ENCODE peak calls at places on chromosomes 13 and 19, in ten cellular contexts. H is esophagus squamous epithelium, J is GM23338, L is heart right ventricle, G is SJCRH30, B is body of pancreas, E is psoas muscle, D is thoracic aorta, Q is HepG2, X is aorta. O is an unnamed sample.
A peak's percentile ranks its signal among the peaks of the same experiment; 100 is the strongest.

GRCh38 chr13:112885782-112886268 is 83.2 kb upstream of the MCF2L start:
- DNase-seq in X (peak; percentile 91), G (peak; percentile 93), L (peak; percentile 75), B (peak; percentile 96), D (no peak), Q (peak; percentile 71), J (peak; percentile 87), E (peak; percentile 82), H (no peak), O (no peak)

GRCh38 chr19:1238373-1239303 is 833 bp upstream of the CBARP start:
- DNase-seq in E (no peak), X (no peak), Q (no peak), L (no peak), G (no peak), D (no peak), H (no peak), J (no peak), B (no peak), O (no peak)

GRCh38 chr13:20588529-20589110 is 21.7 kb downstream of the IFT88 start:
- DNase-seq in Q (no peak), J (no peak), H (no peak), L (no peak), E (no peak), B (no peak), D (no peak), X (no peak), G (no peak), O (no peak)

GRCh38 chr19:39126312-39126561 is 651 bp downstream of the PAK4 start:
- DNase-seq in Q (no peak), L (no peak), B (no peak), E (no peak), X (no peak), J (no peak), G (no peak), H (no peak), D (no peak), O (no peak)

GRCh38 chr19:5947435-5947834 is 30.5 kb downstream of the RANBP3 start:
- DNase-seq in E (peak; percentile 79), H (no peak), G (no peak), B (peak; percentile 53), X (no peak), L (peak; percentile 46), D (no peak), J (no peak), Q (no peak), O (peak; percentile 93)

GRCh38 chr19:3586124-3586626 is 897 bp downstream of the GIPC3 start:
- DNase-seq in X (no peak), H (no peak), B (no peak), G (peak; percentile 38), L (no peak), Q (no peak), E (no peak), J (peak; percentile 87), D (no peak), O (no peak)

GRCh38 chr13:51444922-51445321 is 7.9 kb downstream of the INTS6 start:
- DNase-seq in D (no peak), H (no peak), L (no peak), E (no peak), G (peak; percentile 20), B (no peak), X (no peak), J (peak; percentile 52), Q (no peak), O (no peak)

GRCh38 chr19:41339936-41340335 is 13.8 kb downstream of the TGFB1 start:
- DNase-seq in B (no peak), X (no peak), E (no peak), L (no peak), J (peak; percentile 36), G (no peak), H (no peak), Q (no peak), D (no peak), O (no peak)

GRCh38 chr19:49403404-49404187 is 15.5 kb downstream of the KASH5 start:
- DNase-seq in D (no peak), Q (no peak), H (no peak), J (peak; percentile 96), G (peak; percentile 83), L (no peak), E (no peak), X (no peak), B (no peak), O (no peak)
- H3K27ac ChIP-seq in D (no peak overlapping the region), Q (no peak overlapping the region), H (no peak overlapping the region), J (peak overlapping the region; percentile 89), G (no peak overlapping the region), L (no peak overlapping the region), E (no peak overlapping the region), X (no peak overlapping the region), B (no peak overlapping the region), O (no peak overlapping the region)

GRCh38 chr19:46990998-46991676 is 28.5 kb upstream of the NPAS1 start:
- DNase-seq in X (peak; percentile 93), B (peak; percentile 86), D (no peak), Q (peak; percentile 64), J (peak; percentile 97), E (peak; percentile 89), G (peak; percentile 89), H (no peak), L (peak; percentile 91), O (no peak)

GRCh38 chr19:46993622-46994021 is 26.0 kb upstream of the NPAS1 start:
- DNase-seq in E (no peak), X (no peak), G (no peak), B (no peak), Q (no peak), D (no peak), L (no peak), J (no peak), H (no peak), O (no peak)

GRCh38 chr19:46995492-46995891 is 24.1 kb upstream of the NPAS1 start:
- DNase-seq in X (no peak), B (no peak), L (no peak), J (no peak), D (no peak), H (no peak), Q (no peak), G (no peak), E (no peak), O (no peak)

GRCh38 chr19:46994141-46994686 is 25.4 kb upstream of the NPAS1 start:
- DNase-seq in Q (no peak), D (no peak), J (no peak), L (no peak), E (no peak), B (no peak), X (no peak), G (no peak), H (no peak), O (no peak)

DNA sequence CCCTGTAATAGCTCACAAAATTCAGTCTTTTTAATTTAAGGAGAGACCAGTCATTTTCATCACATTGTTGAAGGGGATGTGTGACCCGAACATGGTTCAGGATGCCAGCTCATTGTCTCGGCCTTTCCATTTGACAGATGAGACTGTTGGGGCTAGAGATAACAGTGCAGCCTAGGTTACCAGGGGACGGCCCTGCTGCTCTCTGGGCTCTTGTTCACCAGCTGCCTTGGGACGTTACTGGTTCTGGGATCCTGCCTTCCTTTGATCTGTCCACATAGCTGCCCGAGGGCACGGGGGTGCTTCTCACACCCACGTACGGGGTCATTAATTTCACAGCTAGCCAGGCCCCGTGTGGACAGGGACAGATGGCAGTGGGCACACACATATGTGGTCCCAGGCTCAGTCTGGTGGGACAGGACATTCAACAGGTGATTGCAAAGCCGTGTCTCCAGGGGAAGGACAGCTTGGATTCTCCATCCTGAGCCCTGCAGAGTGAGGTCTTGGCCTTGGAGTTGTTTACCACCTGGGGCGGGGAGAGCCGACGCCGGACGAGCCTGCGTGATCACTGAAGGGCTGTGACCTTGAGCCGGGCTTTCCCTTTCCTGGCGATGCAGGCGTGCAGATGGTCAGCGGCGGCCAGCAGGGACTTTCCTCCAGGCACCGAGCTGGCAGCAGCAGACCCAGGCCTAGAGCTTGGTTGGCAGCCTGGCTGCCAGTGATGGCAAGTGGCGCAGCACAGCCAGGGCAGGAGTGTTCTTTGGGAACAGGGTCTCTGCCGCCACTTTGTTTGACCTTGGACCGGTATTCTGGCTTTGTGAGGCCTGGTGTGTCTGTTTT is 26.7 kb upstream of the NPAS1 start:
- DNase-seq in H (no peak), E (peak; percentile 74), B (peak; percentile 69), G (no peak), X (no peak), L (peak; percentile 52), Q (no peak), J (no peak), D (no peak), O (no peak)
- H3K27ac ChIP-seq in H (no peak overlapping the region), E (peak overlapping the region; percentile 63), B (no peak overlapping the region), G (no peak overlapping the region), X (no peak overlapping the region), L (peak overlapping the region; percentile 83), Q (no peak overlapping the region), J (peak overlapping the region; percentile 9), D (no peak overlapping the region), O (no peak overlapping the region)

GRCh38 chr19:46182476-46182875 is 34.4 kb downstream of the IGFL2 start:
- DNase-seq in H (no peak), L (no peak), E (no peak), G (no peak), B (no peak), Q (no peak), D (no peak), J (no peak), X (no peak), O (no peak)

GRCh38 chr19:46176116-46176860 is 28.2 kb downstream of the IGFL2 start:
- DNase-seq in X (no peak), D (no peak), L (no peak), E (no peak), H (no peak), B (no peak), J (no peak), G (no peak), Q (no peak), O (no peak)

GRCh38 chr19:46179076-46179740 is 31.2 kb downstream of the IGFL2 start:
- DNase-seq in B (no peak), G (no peak), X (no peak), L (no peak), J (no peak), E (no peak), Q (no peak), H (no peak), D (no peak), O (peak; percentile 67)

GRCh38 chr19:46181386-46181774 is 33.3 kb downstream of the IGFL2 start:
- DNase-seq in D (no peak), J (no peak), G (no peak), X (no peak), H (no peak), B (no peak), L (no peak), E (no peak), Q (no peak), O (no peak)

GRCh38 chr19:46180701-46181385 is 32.8 kb downstream of the IGFL2 start:
- DNase-seq in X (no peak), L (no peak), B (no peak), G (no peak), J (no peak), E (no peak), D (no peak), H (no peak), Q (no peak), O (peak; percentile 27)
- H3K27ac ChIP-seq in X (no peak overlapping the region), L (no peak overlapping the region), B (no peak overlapping the region), G (no peak overlapping the region), J (no peak overlapping the region), E (no peak overlapping the region), D (no peak overlapping the region), H (no peak overlapping the region), Q (no peak overlapping the region), O (no peak overlapping the region)

DNA sequence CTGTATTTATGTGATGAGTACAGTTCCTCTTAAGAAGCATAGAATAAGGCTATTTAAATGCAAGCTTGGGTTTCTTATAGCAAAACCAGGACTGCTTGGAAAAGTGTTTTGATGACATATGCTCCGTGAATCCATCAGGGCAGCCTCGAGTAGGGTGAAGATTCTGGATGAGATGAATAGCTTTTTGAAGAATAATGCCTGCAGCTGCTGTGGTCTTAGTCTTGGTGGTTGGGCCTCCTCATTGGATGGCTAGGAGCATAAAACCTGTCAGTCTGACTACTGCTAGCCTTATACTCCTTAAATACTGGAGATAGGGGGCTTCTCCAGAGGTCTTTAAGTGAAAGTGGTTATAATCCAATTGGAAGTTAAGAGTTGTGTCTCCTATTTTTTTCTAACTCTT is 704.3 kb downstream of the FGF9 start:
- DNase-seq in B (no peak), H (no peak), X (no peak), E (no peak), Q (no peak), J (no peak), G (peak; percentile 13), D (no peak), L (no peak), O (no peak)
- H3K27ac ChIP-seq in B (no peak overlapping the region), H (no peak overlapping the region), X (no peak overlapping the region), E (no peak overlapping the region), Q (no peak overlapping the region), J (no peak overlapping the region), G (no peak overlapping the region), D (no peak overlapping the region), L (no peak overlapping the region), O (no peak overlapping the region)

O was measured in vagina.